ENCODE peak calls at places on chromosomes 4 and X, in eight cellular contexts. U is GM12878, Z is SJSA1, P is trophoblast cell, O is aorta, D is IMR-90, Q is cardiac muscle cell, M is ascending aorta. G is an unnamed sample. For H3K9me3, the result is how much of the 10 kb centered on the place peaks cover.

GRCh38 chr4:173146456-173146855 is 22.2 kb upstream of the GALNT7 start:
- DNase-seq in Q (no peak), Z (no peak), D (no peak), U (no peak), M (no peak), O (no peak), P (peak), G (no peak)

GRCh38 chr4:158259955-158260575 is 49.8 kb downstream of the TMEM144 start:
- DNase-seq in D (peak), Z (peak), P (peak), U (no peak), M (no peak), Q (peak), O (no peak), G (no peak)

GRCh38 chrX:153568612-153569011 is 30.3 kb downstream of the CCNQ start:
- DNase-seq in Z (no peak), D (no peak), M (no peak), U (no peak), O (no peak), P (no peak), Q (no peak), G (no peak)

GRCh38 chrX:78650906-78651437 is 8.2 kb downstream of the RTL3 start:
- DNase-seq in Q (no peak), U (peak), Z (peak), M (no peak), P (no peak), D (peak), O (no peak), G (no peak)

GRCh38 chrX:150690126-150690525 is 3.1 kb upstream of the MTMR1 start:
- DNase-seq in O (peak), P (peak), U (no peak), Q (no peak), D (peak), M (no peak), Z (peak), G (no peak)

GRCh38 chr4:11218692-11219091 is 210.0 kb downstream of the HS3ST1 start:
- DNase-seq in Q (no peak), M (no peak), D (no peak), Z (no peak), P (peak), U (no peak), O (no peak), G (no peak)

GRCh38 chr4:83855044-83855443 is 319.1 kb downstream of the GPAT3 start:
- DNase-seq in O (no peak), M (no peak), P (peak), U (no peak), Q (no peak), D (peak), Z (peak), G (no peak)

GRCh38 chr4:147492761-147493160 is 11.9 kb downstream of the EDNRA start:
- DNase-seq in D (peak), Z (no peak), M (peak), P (no peak), U (peak), Q (no peak), O (no peak), G (no peak)

GRCh38 chrX:19991350-19991718 is 473 bp upstream of the BCLAF3 start:
- DNase-seq in O (no peak), Q (no peak), D (no peak), U (no peak), Z (no peak), M (no peak), P (no peak), G (no peak)

GRCh38 chrX:130916636-130917422 is 13.8 kb upstream of the ENOX2 start:
- DNase-seq in U (no peak), D (peak), Z (peak), M (no peak), P (peak), O (no peak), Q (peak), G (peak)

GRCh38 chr4:146654648-146654975 is 15.9 kb downstream of the POU4F2 start:
- DNase-seq in U (no peak), Q (no peak), P (no peak), O (no peak), M (no peak), D (no peak), Z (no peak), G (no peak)

GRCh38 chr4:62450740-62451139 is 1250.6 kb downstream of the ADGRL3 start:
- DNase-seq in O (no peak), M (no peak), P (no peak), Q (no peak), Z (no peak), D (no peak), U (no peak), G (no peak)

GRCh38 chr4:72987741-72988729 is 81.5 kb downstream of the COX18 start:
- DNase-seq in Z (peak), M (no peak), Q (no peak), O (no peak), P (peak), U (no peak), D (no peak), G (no peak)

GRCh38 chrX:53682885-53683555 is 3.5 kb downstream of the HUWE1 start:
- DNase-seq in P (peak), O (no peak), Z (peak), M (peak), Q (peak), U (no peak), D (peak), G (peak)

GRCh38 chr4:186934841-186935443 is 211.3 kb upstream of the FAT1 start:
- DNase-seq in M (no peak), O (no peak), Z (no peak), Q (no peak), U (no peak), P (peak), D (no peak), G (no peak)

GRCh38 chrX:68433155-68433980 is at the start of gene OPHN1:
- DNase-seq in M (peak), U (no peak), Q (peak), P (peak), Z (peak), D (peak), O (peak), G (no peak)

GRCh38 chrX:68432648-68433047 is 647 bp downstream of the OPHN1 start:
- DNase-seq in Q (peak), P (peak), D (peak), M (no peak), Z (no peak), O (no peak), U (no peak), G (no peak)

GRCh38 chrX:68433981-68434299 is 645 bp upstream of the OPHN1 start:
- DNase-seq in P (no peak), Q (no peak), O (no peak), M (no peak), U (no peak), Z (no peak), D (no peak), G (no peak)

GRCh38 chrX:68429216-68429615 is 4.1 kb downstream of the OPHN1 start:
- DNase-seq in Z (peak), Q (no peak), O (no peak), U (no peak), M (no peak), P (peak), D (no peak), G (no peak)

DNA sequence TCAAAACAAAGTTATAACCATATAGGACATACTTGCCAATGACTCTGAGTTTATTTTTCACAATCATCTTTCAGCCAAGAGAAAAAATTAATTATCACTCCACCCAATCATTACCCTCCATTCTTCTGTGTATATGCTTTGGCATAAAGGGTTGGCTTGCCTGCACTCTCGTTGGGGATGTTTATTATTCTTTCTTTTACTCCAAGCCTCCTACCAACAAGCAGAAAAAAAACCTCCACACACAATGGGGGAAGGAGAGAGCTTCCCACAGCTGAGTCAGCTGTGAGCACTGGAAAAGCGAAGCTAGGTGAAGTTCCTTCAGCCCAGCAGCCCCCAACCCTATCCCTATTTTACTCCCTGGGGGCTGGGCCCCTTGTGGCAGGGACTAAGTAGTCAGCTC is 1.5 kb downstream of the OPHN1 start:
- DNase-seq in D (peak), M (no peak), Z (peak), U (no peak), P (no peak), Q (no peak), O (no peak), G (no peak)
- H3K4me3 ChIP-seq in D (no peak), M (peak), Z (peak), U (no peak), P (no peak), Q (no peak), O (no peak), G (no peak)

DNA sequence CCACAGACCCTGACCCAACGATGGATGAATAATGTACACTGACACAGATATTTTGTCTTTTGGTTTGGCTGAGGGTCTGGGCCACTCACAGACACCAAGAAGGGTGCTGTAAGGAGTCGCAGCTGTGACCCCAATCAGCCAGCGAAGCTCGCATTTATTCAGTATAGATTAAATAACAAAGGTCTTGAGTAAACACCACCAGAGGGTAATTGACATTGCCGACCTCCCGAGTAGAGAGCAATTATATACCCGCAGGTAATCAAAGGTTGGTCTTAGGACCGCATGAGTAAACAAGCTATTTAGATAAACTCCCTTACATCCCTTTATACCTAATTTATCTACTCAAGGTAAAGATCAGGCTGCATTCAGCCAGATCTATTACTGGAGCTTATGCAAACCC is 297.1 kb downstream of the ADAM29 start:
- DNase-seq in O (no peak), Z (no peak), M (no peak), Q (no peak), P (no peak), U (no peak), D (no peak), G (no peak)
- H3K9me3 ChIP-seq in O (under half), Z (under half), M (under half), Q (under half), P (under half), U (under half), D (under half), G (under half)

DNA sequence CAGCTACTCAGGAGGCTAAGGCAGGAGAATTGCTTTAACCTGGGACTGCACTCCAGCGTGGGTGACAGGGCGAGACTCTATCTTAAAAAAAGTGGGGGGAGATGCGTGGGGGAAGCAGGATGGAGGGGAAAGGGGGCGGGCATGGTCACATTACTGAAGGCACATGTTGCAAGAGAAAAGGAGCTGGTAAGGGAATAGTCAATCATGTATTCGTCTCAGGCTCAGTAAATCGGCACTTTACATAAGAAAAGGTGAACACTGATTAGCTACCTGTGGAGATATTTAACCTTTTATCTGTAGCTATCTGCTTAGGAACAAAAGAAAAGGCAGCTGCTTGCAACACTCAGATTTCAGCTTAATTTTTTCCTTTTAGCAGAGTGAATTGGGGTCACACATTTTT is 132.5 kb downstream of the PLS3 start:
- DNase-seq in Q (no peak), Z (no peak), O (no peak), U (no peak), M (no peak), P (no peak), D (no peak), G (no peak)
- H3K4me3 ChIP-seq in Q (no peak), Z (no peak), O (no peak), U (no peak), M (no peak), P (no peak), D (no peak), G (no peak)

GRCh38 chr4:138935-139334 is 14.6 kb downstream of the ZNF718 start:
- DNase-seq in O (no peak), D (no peak), Z (no peak), U (no peak), P (no peak), M (no peak), Q (no peak), G (no peak)
- H3K9me3 ChIP-seq in O (under half), D (under half), Z (under half), U (half or more), P (under half), M (under half), Q (under half), G (half or more)

DNA sequence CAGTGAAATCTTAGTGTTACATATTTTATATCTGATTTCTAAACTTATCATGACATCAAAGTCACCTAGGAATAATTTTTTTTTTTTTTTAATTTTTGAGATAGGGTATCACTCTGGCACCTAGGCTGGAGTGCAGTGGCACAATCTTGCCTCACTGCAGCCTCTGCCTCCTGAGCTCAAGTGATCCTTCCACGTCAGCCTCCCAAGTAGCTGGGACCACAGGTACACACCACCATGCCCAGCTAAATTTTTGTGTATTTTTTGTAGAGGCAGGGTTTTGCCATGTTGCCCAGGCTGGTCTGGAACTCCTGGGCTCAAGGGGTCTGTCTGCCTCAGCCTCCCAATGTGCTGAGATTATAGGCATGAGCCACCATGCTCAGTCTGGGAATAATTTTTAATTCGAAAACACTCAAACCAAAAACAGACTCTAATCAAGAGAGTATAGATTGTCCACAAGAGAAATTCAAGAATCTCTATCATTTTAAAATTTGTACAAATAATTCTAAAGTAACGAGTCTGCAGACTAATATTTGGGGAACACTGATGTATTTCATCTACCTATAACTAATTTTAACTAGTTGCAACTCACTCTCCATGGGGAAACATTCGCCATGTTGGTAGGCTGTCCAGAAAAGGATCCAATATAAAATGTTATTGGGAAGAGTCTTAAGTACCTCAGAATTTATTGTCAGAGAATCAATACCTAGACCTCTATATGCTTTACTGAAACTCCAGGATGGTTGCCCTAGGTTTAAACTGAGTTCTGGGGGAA is 3.4 kb downstream of the SLC7A11 start:
- DNase-seq in O (no peak), D (no peak), Z (no peak), M (no peak), P (no peak), U (no peak), Q (no peak), G (no peak)
- H3K4me3 ChIP-seq in O (no peak), D (peak), Z (no peak), M (no peak), P (no peak), U (peak), Q (no peak), G (no peak)

GRCh38 chrX:136063340-136064079 is 78.3 kb downstream of the SLC9A6 start:
- DNase-seq in U (no peak), Z (no peak), M (peak), D (no peak), O (peak), P (peak), Q (no peak), G (no peak)

GRCh38 chrX:136061302-136061701 is 76.1 kb downstream of the SLC9A6 start:
- DNase-seq in P (no peak), Z (no peak), Q (no peak), D (no peak), U (no peak), O (no peak), M (no peak), G (no peak)

GRCh38 chrX:136055651-136056221 is 70.5 kb downstream of the SLC9A6 start:
- DNase-seq in U (no peak), O (no peak), D (peak), Z (peak), Q (no peak), P (peak), M (peak), G (no peak)

GRCh38 chrX:136059350-136059749 is 74.1 kb downstream of the SLC9A6 start:
- DNase-seq in Z (no peak), Q (no peak), D (no peak), M (no peak), P (no peak), O (no peak), U (no peak), G (no peak)

GRCh38 chrX:136057567-136057966 is 72.3 kb downstream of the SLC9A6 start:
- DNase-seq in Z (no peak), M (no peak), Q (no peak), U (no peak), P (no peak), O (no peak), D (no peak), G (no peak)
- H3K9me3 ChIP-seq in Z (under half), M (under half), Q (under half), U (under half), P (under half), O (under half), D (under half), G (under half)

DNA sequence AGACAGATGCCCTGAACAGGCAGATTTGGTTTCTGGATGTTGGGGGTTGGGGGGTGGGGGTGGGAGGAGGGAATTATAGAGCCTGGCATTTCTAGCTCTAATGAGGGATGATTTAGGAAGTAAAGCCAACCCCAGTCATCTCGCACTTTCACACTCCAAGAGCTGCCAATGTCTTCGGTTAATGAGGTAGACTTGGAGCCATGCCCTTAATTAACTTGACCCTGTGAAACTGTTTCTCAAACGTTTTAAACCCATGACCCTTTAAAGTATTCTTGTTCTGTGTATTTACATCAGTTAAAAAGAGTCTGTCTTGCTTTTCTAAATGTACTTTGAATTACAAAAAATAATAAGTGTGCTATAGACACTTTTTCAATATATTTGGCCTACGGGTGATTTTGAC is 466.9 kb downstream of the FAT4 start:
- DNase-seq in M (no peak), P (no peak), O (no peak), D (no peak), U (no peak), Q (no peak), Z (no peak), G (no peak)
- H3K4me3 ChIP-seq in M (no peak), P (no peak), O (no peak), D (no peak), U (no peak), Q (no peak), Z (no peak), G (no peak)

G was measured in CD8-positive, alpha-beta T cell.